ENCODE peak calls at places on chromosomes 1 and 21, in seven cellular contexts. H, A, R, T, K, P and Y are unnamed samples.

GRCh38 chr1:99557556-99558256 is 88.2 kb upstream of the PALMD start:
- DNase-seq in H (no peak), A (peak), R (no peak), T (no peak), K (peak), P (no peak), Y (no peak)

GRCh38 chr1:42479621-42480020 is 16.5 kb downstream of the CCDC30 start:
- DNase-seq in H (peak), A (peak), R (no peak), T (no peak), K (peak), P (no peak), Y (no peak)

GRCh38 chr1:214234635-214235025 is 46.3 kb upstream of the SMYD2 start:
- DNase-seq in H (no peak), A (no peak), R (no peak), T (no peak), K (no peak), P (no peak), Y (no peak)

GRCh38 chr1:56577859-56578663 is 1.3 kb downstream of the PLPP3 start:
- DNase-seq in H (peak), A (peak), R (peak), T (no peak), K (peak), P (peak), Y (peak)

GRCh38 chr1:11391891-11392290 is 87.1 kb upstream of the DISP3 start:
- DNase-seq in H (no peak), A (no peak), R (no peak), T (no peak), K (no peak), P (no peak), Y (no peak)

GRCh38 chr21:39088831-39089380 is 94.3 kb downstream of the PSMG1 start:
- DNase-seq in H (no peak), A (peak), R (peak), T (no peak), K (peak), P (no peak), Y (no peak)

GRCh38 chr1:29975036-29975694 is 738.8 kb downstream of the PTPRU start:
- DNase-seq in H (peak), A (peak), R (peak), T (no peak), K (peak), P (no peak), Y (no peak)

GRCh38 chr1:159927211-159927886 is 2.0 kb upstream of the TAGLN2 start:
- DNase-seq in H (no peak), A (no peak), R (no peak), T (no peak), K (no peak), P (no peak), Y (no peak)

GRCh38 chr1:1230656-1231399 is 973 bp downstream of the SDF4 start:
- DNase-seq in H (no peak), A (peak), R (no peak), T (no peak), K (peak), P (no peak), Y (no peak)
- TF ChIP-seq CTCF in H (no peak), A (peak), R (peak), T (no peak), K (peak), P (peak), Y (peak)

DNA sequence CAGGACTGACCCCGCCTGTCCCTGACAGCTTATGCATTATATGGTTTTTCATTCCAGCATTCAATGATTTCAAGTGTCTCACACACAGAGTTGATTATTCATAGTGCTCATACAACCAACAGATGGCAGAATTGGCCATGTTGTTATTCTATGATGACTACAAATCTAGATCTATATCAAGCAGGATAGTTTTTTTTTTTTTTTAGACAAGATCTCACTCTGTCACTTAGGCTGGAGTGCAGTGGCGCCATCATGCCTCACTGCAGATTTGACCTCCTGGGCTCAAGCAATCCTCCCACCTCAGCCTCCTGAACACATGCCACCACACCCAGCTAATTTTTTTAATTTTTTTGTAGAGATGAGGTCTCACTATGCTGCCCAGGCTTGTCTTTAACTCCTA is 40.1 kb upstream of the LRRC8D start:
- DNase-seq in H (no peak), A (peak), R (no peak), T (no peak), K (peak), P (no peak), Y (no peak)
- TF ChIP-seq CTCF in H (no peak), A (peak), R (peak), T (no peak), K (peak), P (no peak), Y (peak)

GRCh38 chr1:162857850-162858249 is 3.1 kb downstream of the CCDC190 start:
- DNase-seq in H (no peak), A (no peak), R (no peak), T (no peak), K (peak), P (no peak), Y (no peak)

GRCh38 chr1:162856260-162856659 is 4.7 kb downstream of the CCDC190 start:
- DNase-seq in H (no peak), A (peak), R (no peak), T (no peak), K (peak), P (no peak), Y (no peak)

GRCh38 chr1:162855461-162856150 is 5.4 kb downstream of the CCDC190 start:
- DNase-seq in H (no peak), A (peak), R (no peak), T (no peak), K (no peak), P (no peak), Y (no peak)

GRCh38 chr1:162851341-162851740 is 9.6 kb downstream of the CCDC190 start:
- DNase-seq in H (no peak), A (no peak), R (no peak), T (no peak), K (no peak), P (no peak), Y (no peak)

DNA sequence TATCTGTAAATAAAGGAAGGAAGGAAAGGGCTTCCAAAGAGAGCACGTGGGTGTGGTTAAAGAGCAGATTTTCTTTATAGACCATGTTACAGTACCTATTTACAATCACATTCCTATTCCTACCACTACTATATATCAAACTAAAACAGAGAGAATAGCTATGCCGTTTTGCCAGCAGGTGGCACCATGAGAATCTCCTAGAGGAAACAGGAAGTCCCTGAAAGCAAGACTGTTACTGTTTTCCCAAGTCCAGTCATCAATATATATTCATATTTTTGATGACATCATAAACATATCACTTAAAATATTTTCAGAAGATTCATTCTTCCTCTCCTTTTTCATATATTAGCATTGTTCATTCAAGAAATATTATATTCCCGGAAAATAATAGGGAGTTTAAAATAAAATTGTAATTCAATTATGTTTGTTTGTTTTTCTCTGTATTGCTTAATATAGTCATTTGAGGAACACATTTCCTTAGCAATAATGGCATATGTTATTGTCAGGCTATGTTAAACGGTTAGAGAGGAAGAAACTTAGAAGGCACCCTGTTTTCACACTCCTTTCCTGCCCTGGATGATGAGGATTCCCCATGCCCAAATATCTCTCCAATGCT is 6.6 kb downstream of the CCDC190 start:
- DNase-seq in H (peak), A (peak), R (peak), T (no peak), K (peak), P (peak), Y (no peak)
- TF ChIP-seq CTCF in H (peak), A (peak), R (peak), T (peak), K (peak), P (peak), Y (peak)

DNA sequence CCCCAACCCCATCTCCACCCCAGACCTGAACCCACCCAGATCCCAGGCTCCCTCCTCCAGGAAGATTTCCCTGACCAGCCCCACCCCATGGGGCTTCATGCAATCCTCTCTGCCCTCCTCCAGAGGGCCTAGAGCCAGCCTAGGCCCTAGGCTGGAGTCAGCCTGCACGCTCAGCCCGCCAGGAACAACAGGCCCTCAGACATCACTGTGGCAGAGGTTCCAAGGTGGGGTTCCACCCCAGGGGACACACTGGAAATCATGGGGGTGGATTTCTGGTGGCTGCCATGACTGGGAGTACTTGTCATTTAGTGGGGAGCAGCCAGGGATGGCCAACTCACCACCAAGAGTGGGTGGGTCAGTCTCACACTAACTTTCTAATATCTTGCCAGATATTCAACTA is 122.0 kb downstream of the GLIS1 start:
- DNase-seq in H (no peak), A (no peak), R (no peak), T (no peak), K (no peak), P (no peak), Y (peak)
- TF ChIP-seq CTCF in H (no peak), A (peak), R (no peak), T (no peak), K (no peak), P (no peak), Y (no peak)

GRCh38 chr1:7539772-7540175 is 231.3 kb upstream of the VAMP3 start:
- DNase-seq in H (peak), A (peak), R (no peak), T (no peak), K (peak), P (no peak), Y (no peak)
- TF ChIP-seq CTCF in H (peak), A (peak), R (peak), T (no peak), K (peak), P (no peak), Y (peak)

GRCh38 chr1:24286246-24287010 is 32.7 kb upstream of the GRHL3 start:
- DNase-seq in H (no peak), A (no peak), R (no peak), T (no peak), K (no peak), P (no peak), Y (no peak)
- TF ChIP-seq CTCF in H (no peak), A (no peak), R (no peak), T (no peak), K (no peak), P (no peak), Y (no peak)

DNA sequence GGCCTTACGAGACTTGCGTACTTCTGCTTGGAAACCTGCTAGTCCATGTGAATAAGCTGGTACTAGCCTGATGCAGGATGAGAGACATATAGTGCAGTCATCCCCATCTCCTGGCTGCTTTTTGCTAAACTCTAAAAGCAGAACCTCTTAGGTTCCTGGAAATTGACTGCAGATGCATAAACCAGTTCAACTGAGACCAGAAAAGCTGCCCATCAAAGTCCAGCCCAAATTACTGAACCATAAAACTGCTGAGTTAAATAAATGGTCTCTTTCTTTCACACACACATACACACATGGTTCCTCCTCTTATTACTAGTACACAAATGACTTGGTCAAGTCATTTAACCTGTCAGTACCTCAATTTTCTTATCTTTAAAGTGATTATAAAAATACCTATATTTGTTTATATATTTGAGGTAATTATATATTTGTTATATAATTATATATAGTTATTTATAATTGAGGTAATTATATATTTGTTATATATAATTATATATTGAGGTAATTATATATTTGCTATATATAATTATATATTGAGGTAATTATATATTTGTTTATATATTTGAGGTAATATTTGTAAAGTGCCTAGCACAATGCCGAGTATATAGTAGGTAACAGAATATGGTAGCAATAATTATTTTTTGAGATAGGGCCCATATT is 25.2 kb upstream of the RABGAP1L start:
- DNase-seq in H (no peak), A (no peak), R (no peak), T (no peak), K (no peak), P (no peak), Y (no peak)
- TF ChIP-seq CTCF in H (no peak), A (no peak), R (no peak), T (no peak), K (no peak), P (no peak), Y (no peak)

GRCh38 chr1:230791986-230792564 is 44.9 kb downstream of the CAPN9 start:
- DNase-seq in H (no peak), A (no peak), R (no peak), T (no peak), K (no peak), P (no peak), Y (peak)

GRCh38 chr1:230793463-230793745 is 46.2 kb downstream of the CAPN9 start:
- DNase-seq in H (no peak), A (no peak), R (no peak), T (no peak), K (no peak), P (no peak), Y (peak)

GRCh38 chr1:230794871-230795645 is 47.9 kb downstream of the CAPN9 start:
- DNase-seq in H (no peak), A (no peak), R (no peak), T (no peak), K (no peak), P (no peak), Y (peak)

GRCh38 chr1:230794431-230794830 is 47.2 kb downstream of the CAPN9 start:
- DNase-seq in H (no peak), A (no peak), R (no peak), T (no peak), K (no peak), P (no peak), Y (peak)

GRCh38 chr1:230792691-230793462 is 45.7 kb downstream of the CAPN9 start:
- DNase-seq in H (no peak), A (no peak), R (no peak), T (no peak), K (peak), P (no peak), Y (peak)
- TF ChIP-seq CTCF in H (no peak), A (peak), R (no peak), T (no peak), K (peak), P (no peak), Y (peak)